ENCODE peak calls at places on chromosomes 5 and 9, in ten cellular contexts. P is colonic mucosa; N is MM.1S; L is cardiac muscle cell; R is GM12865; K is mesothelial cell of epicardium; W is D721Med; E is CD8-positive, alpha-beta T cell; S is heart left ventricle; T is tibial nerve. M is an unnamed sample.
A peak's percentile ranks its signal among the peaks of the same experiment; 100 is the strongest.

GRCh38 chr5:128765448-128766061 is 199.7 kb upstream of the SLC27A6 start:
- DNase-seq in L (no peak), R (no peak), E (no peak), W (no peak), P (no peak), K (no peak), T (no peak), S (no peak), N (no peak), M (no peak)

GRCh38 chr9:96203867-96204412 is 98.0 kb downstream of the HSD17B3 start:
- DNase-seq in E (no peak), R (no peak), N (no peak), S (no peak), T (no peak), K (no peak), L (peak; percentile 13), W (no peak), P (no peak), M (no peak)

GRCh38 chr5:78622302-78622971 is 26.1 kb downstream of the LHFPL2 start:
- DNase-seq in N (no peak), P (no peak), S (no peak), R (no peak), E (no peak), L (no peak), W (no peak), T (no peak), K (no peak), M (no peak)

GRCh38 chr9:99059074-99059894 is 45.6 kb upstream of the TGFBR1 start:
- DNase-seq in W (no peak), K (no peak), T (peak; percentile 17), N (no peak), L (no peak), P (peak; percentile 27), E (no peak), S (peak; percentile 62), R (peak; percentile 57), M (peak; percentile 62)

GRCh38 chr5:1853531-1853930 is 29.2 kb downstream of the IRX4 start:
- DNase-seq in K (no peak), N (no peak), L (no peak), W (no peak), E (no peak), S (no peak), T (no peak), R (no peak), P (no peak), M (no peak)

GRCh38 chr5:90506221-90506620 is 23.2 kb downstream of the LYSMD3 start:
- DNase-seq in P (no peak), W (no peak), N (no peak), K (no peak), E (no peak), L (peak; percentile 9), S (no peak), R (no peak), T (no peak), M (no peak)

GRCh38 chr5:135429326-135429725 is 17.8 kb downstream of the DCANP1 start:
- DNase-seq in E (no peak), R (no peak), T (no peak), W (no peak), S (peak; percentile 60), K (no peak), P (no peak), L (peak; percentile 95), N (no peak), M (no peak)

GRCh38 chr9:24090566-24090965 is 264.5 kb upstream of the ELAVL2 start:
- DNase-seq in W (no peak), S (no peak), N (no peak), K (no peak), L (no peak), T (no peak), R (no peak), P (no peak), E (no peak), M (no peak)

GRCh38 chr9:91776409-91777365 is 173.3 kb downstream of the ROR2 start:
- DNase-seq in L (peak; percentile 85), R (no peak), T (no peak), K (no peak), N (no peak), S (no peak), P (peak; percentile 3), E (no peak), W (no peak), M (no peak)

GRCh38 chr9:11269036-11269435 is 656.2 kb upstream of the PTPRD start:
- DNase-seq in T (no peak), L (no peak), N (no peak), K (no peak), R (no peak), P (no peak), W (no peak), E (no peak), S (no peak), M (no peak)

GRCh38 chr5:66994790-66995189 is 201.8 kb downstream of the CD180 start:
- DNase-seq in R (no peak), N (no peak), L (no peak), T (no peak), E (no peak), K (no peak), P (no peak), W (no peak), S (no peak), M (no peak)

GRCh38 chr5:122076023-122076422 is 2.0 kb downstream of the LOX start:
- DNase-seq in L (peak; percentile 77), R (no peak), S (no peak), T (no peak), E (no peak), W (no peak), P (no peak), K (no peak), N (no peak), M (no peak)
- TF ChIP-seq CTCF in L (peak; percentile 8), R (no peak), S (no peak), T (no peak), E (no peak), W (no peak), P (no peak), K (no peak), N (no peak), M (no peak)

DNA sequence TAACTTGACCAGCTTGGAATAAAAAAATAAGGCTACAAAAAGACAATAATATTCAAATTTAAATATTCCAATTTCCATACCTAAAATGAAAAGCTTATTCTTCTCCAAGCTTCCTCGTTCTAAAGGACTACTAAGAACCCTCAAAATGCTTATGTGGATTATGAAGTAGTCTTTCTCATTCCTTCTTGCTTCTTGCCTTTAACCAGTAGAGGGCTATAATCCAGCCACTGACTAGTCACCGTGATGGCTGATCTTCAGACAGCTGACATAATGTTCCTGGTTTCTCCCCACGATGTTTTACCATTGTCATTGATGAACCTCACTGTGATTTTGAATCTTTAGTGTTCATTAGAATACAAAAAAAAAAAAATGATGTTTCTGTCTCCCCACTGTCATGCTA is 515.3 kb downstream of the TLE1 start:
- DNase-seq in P (no peak), L (no peak), R (no peak), T (no peak), K (no peak), E (no peak), S (no peak), N (no peak), W (no peak), M (no peak)
- TF ChIP-seq CTCF in P (no peak), L (no peak), R (no peak), T (no peak), K (no peak), E (no peak), S (no peak), N (no peak), W (no peak), M (no peak)

DNA sequence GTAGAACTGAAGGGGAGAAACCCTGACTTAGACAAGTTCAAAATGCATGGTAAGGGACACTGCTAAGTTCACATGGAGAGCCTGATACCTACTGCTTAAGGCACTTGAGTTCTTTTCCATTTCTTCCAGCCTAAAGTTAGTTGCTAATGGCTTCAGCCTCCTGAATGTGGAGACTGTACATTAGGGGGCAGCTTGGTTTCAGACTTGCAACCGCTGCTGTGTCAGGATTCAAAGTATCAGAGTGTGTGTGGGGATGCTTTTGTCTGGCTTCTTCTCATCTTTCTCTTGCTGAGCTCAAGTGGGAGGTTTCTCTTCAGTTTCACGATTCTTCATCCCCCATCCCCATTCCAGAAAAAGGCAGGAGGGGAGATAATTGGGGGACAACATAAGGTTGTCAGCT is 49.4 kb downstream of the ATP10B start:
- DNase-seq in L (no peak), E (no peak), N (peak; percentile 30), K (no peak), W (no peak), T (no peak), P (no peak), S (no peak), R (peak; percentile 8), M (no peak)
- TF ChIP-seq CTCF in L (no peak), E (no peak), N (peak; percentile 36), K (no peak), W (peak; percentile 42), T (no peak), P (no peak), S (no peak), R (no peak), M (no peak)

DNA sequence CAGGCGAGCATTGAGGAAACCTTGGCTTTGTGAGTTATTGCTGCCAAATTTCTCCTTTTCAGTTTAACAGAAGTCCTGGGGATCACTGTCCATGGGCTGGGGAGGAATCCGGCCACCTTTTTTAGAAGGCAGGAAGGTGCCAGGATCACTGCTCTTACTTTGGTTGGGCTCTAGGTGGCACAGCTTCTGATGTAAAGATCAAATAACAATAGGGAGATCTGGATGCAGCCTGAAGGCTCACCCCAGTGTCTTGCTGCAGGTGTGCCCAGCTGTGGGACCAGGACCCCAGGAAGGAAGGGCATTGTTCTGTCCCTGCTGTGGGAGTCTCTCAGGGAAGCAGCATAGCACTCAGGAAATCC is 69.5 kb downstream of the DAB2IP start:
- DNase-seq in E (no peak), L (no peak), P (no peak), S (no peak), T (no peak), N (no peak), W (no peak), R (no peak), K (no peak), M (no peak)
- TF ChIP-seq CTCF in E (no peak), L (peak; percentile 10), P (no peak), S (no peak), T (no peak), N (no peak), W (peak; percentile 27), R (no peak), K (no peak), M (no peak)

DNA sequence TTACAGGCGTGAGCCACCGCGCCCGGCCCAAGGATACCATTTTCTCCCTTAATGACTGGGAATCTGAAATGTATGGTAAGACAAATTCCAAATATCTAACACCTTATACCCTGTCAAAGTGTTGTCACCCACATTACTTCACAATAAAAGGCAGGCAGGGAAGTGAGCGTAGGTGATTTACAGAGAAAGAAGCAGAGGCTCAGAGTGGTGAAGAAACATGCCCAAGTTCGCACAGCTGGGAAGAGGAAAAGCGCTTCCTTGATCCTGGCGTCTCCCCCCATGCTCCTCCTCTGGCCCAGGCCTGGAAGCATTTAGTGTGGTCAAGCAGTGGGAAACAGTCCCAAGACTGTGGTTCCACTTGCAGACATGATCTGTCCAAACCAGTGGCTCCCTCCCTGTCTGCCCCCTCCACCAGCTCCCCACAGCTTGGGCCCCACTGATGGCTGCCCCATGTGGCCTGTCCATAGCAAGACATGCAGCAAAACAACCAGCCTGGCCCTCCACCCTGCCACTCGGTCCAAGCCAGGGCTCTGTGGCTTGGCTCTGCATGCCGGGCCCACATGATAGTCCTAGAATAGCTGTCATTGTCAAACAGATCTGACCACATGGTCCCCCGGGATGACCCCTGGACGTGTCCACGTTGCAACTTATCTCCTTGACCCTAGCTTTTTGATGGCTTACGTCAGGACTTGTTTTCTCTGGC is 107.2 kb downstream of the TTLL11 start:
- DNase-seq in R (no peak), W (no peak), P (no peak), L (peak; percentile 79), N (no peak), T (peak; percentile 33), E (no peak), K (no peak), S (peak; percentile 70), M (no peak)
- TF ChIP-seq CTCF in R (no peak), W (no peak), P (no peak), L (peak; percentile 29), N (no peak), T (no peak), E (no peak), K (no peak), S (no peak), M (no peak)